ENCODE peak calls at places on chromosomes 4 and X, in four cellular contexts. M, I, W and A are unnamed samples.

GRCh38 chrX:128781506-128781905 is 729.3 kb upstream of the ACTRT1 start:
- DNase-seq in M (peak; percentile 49), I (peak; percentile 13), W (peak; percentile 4), A (no peak)

GRCh38 chr4:2924765-2925301 is 38.4 kb downstream of the NOP14 start:
- DNase-seq in M (no peak), I (no peak), W (no peak), A (no peak)

GRCh38 chr4:158302076-158302866 is 92.0 kb downstream of the TMEM144 start:
- DNase-seq in M (no peak), I (no peak), W (no peak), A (no peak)

GRCh38 chr4:156949373-156949814 is 22.2 kb downstream of the PDGFC start:
- DNase-seq in M (no peak), I (no peak), W (no peak), A (no peak)

GRCh38 chr4:44448548-44449443 is at the start of gene KCTD8:
- DNase-seq in M (peak; percentile 94), I (peak; percentile 81), W (peak; percentile 48), A (peak; percentile 82)

GRCh38 chrX:137212078-137212632 is 178.4 kb upstream of the GPR101 start:
- DNase-seq in M (no peak), I (no peak), W (no peak), A (no peak)

GRCh38 chr4:166077782-166078181 is 204.7 kb downstream of the TLL1 start:
- DNase-seq in M (no peak), I (no peak), W (no peak), A (no peak)

GRCh38 chr4:96312049-96312685 is 472.3 kb downstream of the PDHA2 start:
- DNase-seq in M (no peak), I (no peak), W (no peak), A (no peak)

GRCh38 chr4:88937081-88937480 is 119.9 kb downstream of the FAM13A start:
- DNase-seq in M (no peak), I (no peak), W (no peak), A (no peak)

GRCh38 chrX:15607067-15607466 is 6.3 kb upstream of the ACE2 start:
- DNase-seq in M (no peak), I (no peak), W (no peak), A (no peak)

GRCh38 chr4:143294310-143294709 is 42.4 kb upstream of the GAB1 start:
- DNase-seq in M (no peak), I (no peak), W (no peak), A (no peak)

GRCh38 chr4:118849867-118850812 is 14.2 kb upstream of the SEC24D start:
- DNase-seq in M (no peak), I (peak; percentile 34), W (no peak), A (no peak)

GRCh38 chrX:22357621-22358020 is 84.9 kb downstream of the CBLL2 start:
- DNase-seq in M (no peak), I (no peak), W (no peak), A (no peak)

GRCh38 chr4:110518889-110519490 is 43.0 kb downstream of the ENPEP start:
- DNase-seq in M (peak; percentile 52), I (no peak), W (no peak), A (peak; percentile 15)

GRCh38 chr4:166458756-166459155 is 585.7 kb downstream of the TLL1 start:
- DNase-seq in M (no peak), I (no peak), W (no peak), A (no peak)

GRCh38 chrX:123185714-123186113 is 1.6 kb downstream of the GRIA3 start:
- DNase-seq in M (no peak), I (no peak), W (no peak), A (no peak)

GRCh38 chr4:152999376-153000067 is 63.4 kb downstream of the FHDC1 start:
- DNase-seq in M (no peak), I (no peak), W (no peak), A (no peak)

GRCh38 chr4:72974694-72975487 is 94.6 kb downstream of the COX18 start:
- DNase-seq in M (no peak), I (no peak), W (no peak), A (no peak)

GRCh38 chr4:78481180-78481579 is 70.4 kb upstream of the ANXA3 start:
- DNase-seq in M (no peak), I (no peak), W (no peak), A (no peak)

GRCh38 chr4:129446074-129446473 is 350.1 kb downstream of the C4orf33 start:
- DNase-seq in M (no peak), I (no peak), W (no peak), A (no peak)

GRCh38 chr4:102869569-102870227 is 906 bp downstream of the CISD2 start:
- DNase-seq in M (no peak), I (peak; percentile 25), W (no peak), A (peak; percentile 54)

GRCh38 chrX:16114640-16115039 is 8.7 kb upstream of the GRPR start:
- DNase-seq in M (no peak), I (no peak), W (no peak), A (no peak)

GRCh38 chrX:139929876-139930275 is 3.0 kb downstream of the ATP11C start:
- DNase-seq in M (no peak), I (no peak), W (no peak), A (no peak)

GRCh38 chrX:45803383-45803921 is 602.8 kb upstream of the DIPK2B start:
- DNase-seq in M (no peak), I (no peak), W (no peak), A (no peak)

GRCh38 chr4:139666735-139667266 is 1.2 kb downstream of the MGST2 start:
- DNase-seq in M (peak; percentile 41), I (no peak), W (no peak), A (peak; percentile 39)

GRCh38 chr4:51895816-51896408 is 53.0 kb downstream of the DCUN1D4 start:
- DNase-seq in M (peak; percentile 57), I (peak; percentile 70), W (peak; percentile 41), A (peak; percentile 77)

GRCh38 chrX:130975947-130976346 is 72.9 kb upstream of the ENOX2 start:
- DNase-seq in M (peak; percentile 28), I (peak; percentile 8), W (peak; percentile 25), A (peak; percentile 53)

GRCh38 chrX:11750051-11750450 is 8.0 kb upstream of the MSL3 start:
- DNase-seq in M (no peak), I (no peak), W (no peak), A (no peak)

GRCh38 chrX:37796805-37797204 is 16.9 kb downstream of the CYBB start:
- DNase-seq in M (no peak), I (no peak), W (no peak), A (no peak)

GRCh38 chrX:46642145-46642544 is 68.6 kb downstream of the CHST7 start:
- DNase-seq in M (no peak), I (no peak), W (peak; percentile 7), A (no peak)

GRCh38 chrX:152824841-152825374 is 5.6 kb downstream of the CETN2 start:
- DNase-seq in M (no peak), I (no peak), W (no peak), A (no peak)

GRCh38 chr4:6732441-6733357 is 16.7 kb downstream of the BLOC1S4 start:
- DNase-seq in M (no peak), I (no peak), W (peak; percentile 69), A (peak; percentile 96)

GRCh38 chr4:14294611-14295010 is 667.1 kb upstream of the BOD1L1 start:
- DNase-seq in M (no peak), I (no peak), W (no peak), A (no peak)

GRCh38 chr4:14906805-14907204 is 95.5 kb upstream of the CPEB2 start:
- DNase-seq in M (no peak), I (no peak), W (no peak), A (no peak)

GRCh38 chrX:155094468-155095061 is 23.3 kb downstream of the BRCC3 start:
- DNase-seq in M (peak; percentile 5), I (no peak), W (no peak), A (peak; percentile 66)

GRCh38 chr4:185165605-185166063 is 22.6 kb downstream of the SLC25A4 start:
- DNase-seq in M (no peak), I (peak; percentile 56), W (no peak), A (no peak)